ENCODE peak calls at places on chromosomes 11 and 22, in four cellular contexts. V, Y, K and X are unnamed samples.

GRCh38 chr22:39254789-39255298 is 10.1 kb upstream of the PDGFB start:
- DNase-seq in V (no peak), Y (no peak), K (peak), X (no peak)

GRCh38 chr11:538431-539051 is 1.2 kb downstream of the LRRC56 start:
- DNase-seq in V (no peak), Y (no peak), K (no peak), X (no peak)

GRCh38 chr11:94553938-94554337 is 10.2 kb downstream of the FUT4 start:
- DNase-seq in V (no peak), Y (no peak), K (no peak), X (peak)

GRCh38 chr22:44890416-44891292 is 119.2 kb downstream of the PHF21B start:
- DNase-seq in V (no peak), Y (no peak), K (no peak), X (no peak)

GRCh38 chr11:86678823-86679222 is 6.4 kb upstream of the ME3 start:
- DNase-seq in V (no peak), Y (no peak), K (no peak), X (no peak)

GRCh38 chr11:33723238-33723881 is 12.9 kb downstream of the CD59 start:
- DNase-seq in V (no peak), Y (no peak), K (no peak), X (peak)

GRCh38 chr22:37381489-37381888 is 45.8 kb downstream of the ELFN2 start:
- DNase-seq in V (no peak), Y (no peak), K (no peak), X (no peak)

GRCh38 chr22:44645531-44645930 is 56.5 kb upstream of the PRR5 start:
- DNase-seq in V (no peak), Y (no peak), K (no peak), X (no peak)

GRCh38 chr22:39315389-39315788 is 4.0 kb downstream of the RPL3 start:
- DNase-seq in V (no peak), Y (no peak), K (no peak), X (no peak)

GRCh38 chr11:114399903-114400221 is 449 bp downstream of the C11orf71 start:
- DNase-seq in V (peak), Y (peak), K (peak), X (peak)

GRCh38 chr11:65182258-65183170 is 786 bp downstream of the CAPN1 start:
- DNase-seq in V (peak), Y (peak), K (no peak), X (peak)

GRCh38 chr11:120391297-120391696 is 55.1 kb downstream of the ARHGEF12 start:
- DNase-seq in V (peak), Y (no peak), K (no peak), X (no peak)

GRCh38 chr22:44821741-44822425 is 69.5 kb downstream of the ARHGAP8 start:
- DNase-seq in V (no peak), Y (no peak), K (no peak), X (no peak)

GRCh38 chr22:49176956-49177355 is 650.7 kb downstream of the BRD1 start:
- DNase-seq in V (no peak), Y (no peak), K (no peak), X (no peak)
- TF ChIP-seq TCF7 in V (no peak), Y (no peak), K (no peak), X (no peak)

GRCh38 chr11:17763703-17764102 is 29.1 kb downstream of the KCNC1 start:
- DNase-seq in V (no peak), Y (no peak), K (no peak), X (no peak)

GRCh38 chr11:17763244-17763643 is 28.7 kb downstream of the KCNC1 start:
- DNase-seq in V (no peak), Y (no peak), K (no peak), X (no peak)

GRCh38 chr11:17764446-17765218 is 30.1 kb downstream of the KCNC1 start:
- DNase-seq in V (no peak), Y (no peak), K (no peak), X (no peak)

GRCh38 chr11:17762309-17762974 is 27.9 kb downstream of the KCNC1 start:
- DNase-seq in V (no peak), Y (no peak), K (peak), X (peak)

DNA sequence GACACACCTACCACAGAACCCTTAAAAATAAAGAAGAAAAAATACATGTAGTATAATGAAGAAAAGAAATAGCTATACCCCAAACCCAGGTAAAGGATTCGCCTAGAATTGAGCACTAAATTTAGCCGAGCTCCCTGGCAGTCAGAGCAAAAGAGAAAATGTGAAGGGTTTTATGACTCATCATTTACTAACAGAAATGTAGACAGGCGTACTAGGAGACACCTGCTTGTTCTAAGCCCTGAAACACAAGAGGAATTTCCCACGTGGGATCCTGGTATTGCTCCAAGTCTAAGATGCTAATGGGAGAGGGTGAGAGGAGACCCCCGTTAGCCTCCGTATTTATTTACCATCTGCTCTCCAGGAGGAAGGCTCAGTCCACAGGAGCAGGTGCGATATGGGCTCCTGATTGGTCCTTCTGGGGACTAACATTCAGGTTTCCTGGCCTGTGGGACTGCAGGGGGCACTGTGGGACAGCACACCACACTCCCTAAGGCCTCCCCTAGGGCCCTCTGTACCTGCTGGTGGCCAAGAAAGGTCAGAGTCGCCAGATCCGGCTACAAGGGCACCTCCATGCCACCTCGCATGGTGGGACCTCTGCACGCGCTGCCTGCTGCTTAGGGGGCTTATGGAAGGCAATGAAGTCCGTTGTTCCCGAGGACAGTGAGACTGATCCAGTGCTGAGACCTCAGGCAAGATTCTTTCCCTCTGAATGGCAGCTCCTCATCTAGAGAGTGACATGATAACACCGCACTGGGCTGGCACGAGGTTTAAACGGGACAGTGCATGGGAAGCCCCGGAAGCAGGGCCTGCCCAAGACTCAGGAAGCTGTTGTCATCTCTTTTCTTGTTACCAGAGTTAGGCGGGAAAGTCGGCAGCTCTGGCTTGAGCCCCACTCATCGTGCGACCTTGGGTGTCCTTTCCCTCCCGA is 25.8 kb downstream of the KCNC1 start:
- DNase-seq in V (peak), Y (peak), K (peak), X (peak)
- TF ChIP-seq TCF7 in V (no peak), Y (no peak), K (no peak), X (no peak)

DNA sequence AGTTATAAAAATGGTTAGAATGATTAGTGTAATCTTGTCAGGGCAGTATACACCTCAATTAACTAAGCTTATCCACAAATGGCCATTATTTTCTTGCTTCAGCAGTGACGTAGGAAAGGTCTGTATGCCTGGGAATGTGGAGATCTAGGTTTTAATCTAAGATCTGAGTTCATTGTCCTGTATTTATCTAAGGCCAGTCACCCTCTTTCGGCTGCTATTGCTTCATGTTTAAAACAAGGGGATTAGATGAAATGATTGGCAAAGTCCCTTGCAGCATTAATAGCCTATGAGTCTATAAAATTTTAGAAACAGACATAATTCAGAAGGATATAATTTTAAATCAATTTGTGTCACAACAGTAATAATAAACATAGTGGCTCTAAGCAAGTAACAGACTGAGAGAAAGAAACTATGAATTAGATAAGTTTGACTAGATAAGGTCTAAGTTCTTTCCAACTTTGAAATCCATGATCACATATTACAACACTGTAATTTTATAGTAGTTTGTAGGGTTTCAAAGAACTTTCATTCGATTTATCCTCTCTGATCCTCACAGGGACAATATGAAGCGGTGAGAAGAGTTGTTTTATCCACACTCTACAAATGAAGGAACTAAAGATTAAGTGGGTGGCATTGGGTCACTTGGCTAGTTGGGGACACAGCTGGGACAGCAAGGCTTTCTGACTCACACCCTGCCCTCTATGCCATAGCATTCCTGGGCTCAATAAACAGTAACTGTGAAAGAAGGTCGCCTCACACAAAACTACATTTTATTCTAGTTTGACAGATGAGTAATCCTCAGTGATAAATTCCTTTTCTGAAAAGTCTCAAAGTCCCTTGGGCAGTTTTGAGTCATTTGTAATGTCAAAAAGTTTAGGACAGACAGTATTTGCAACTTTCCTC is 60.6 kb upstream of the RDX start:
- DNase-seq in V (peak), Y (no peak), K (no peak), X (no peak)
- TF ChIP-seq TCF7 in V (no peak), Y (no peak), K (no peak), X (no peak)

DNA sequence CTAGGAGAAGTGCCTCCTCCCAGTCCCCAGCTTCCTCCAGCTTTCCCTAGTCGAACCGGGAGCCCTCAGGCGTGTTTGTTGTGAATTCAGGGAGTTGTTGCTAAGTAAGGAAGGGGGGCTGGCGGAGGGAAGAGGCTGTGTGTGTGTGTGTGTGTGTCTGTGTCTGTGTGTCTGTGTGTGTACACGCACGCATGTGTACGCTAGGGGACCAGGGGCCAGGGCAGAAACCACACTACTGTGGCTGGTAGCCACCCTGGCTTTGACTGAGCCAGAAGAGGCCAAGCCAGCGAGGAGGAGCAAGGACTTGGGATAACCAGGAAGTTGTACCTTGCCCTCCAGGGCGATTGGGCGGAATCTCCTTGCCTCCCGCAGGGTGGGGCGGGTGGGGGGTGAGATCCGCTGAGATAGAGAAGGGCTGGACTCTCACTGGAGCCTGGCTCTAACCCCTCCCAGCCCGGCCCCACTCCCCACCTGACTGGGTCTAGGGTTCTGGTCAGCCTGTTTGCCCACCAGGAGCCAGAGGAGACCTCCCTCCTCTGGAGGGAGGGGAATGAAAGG is 7.5 kb downstream of the BCL9L start:
- DNase-seq in V (peak), Y (peak), K (no peak), X (peak)
- TF ChIP-seq TCF7 in V (no peak), Y (no peak), K (no peak), X (no peak)

GRCh38 chr22:35842954-35843353 is 125.3 kb downstream of the APOL5 start:
- DNase-seq in V (peak), Y (peak), K (no peak), X (peak)
- TF ChIP-seq TCF7 in V (no peak), Y (no peak), K (no peak), X (no peak)

GRCh38 chr11:61969838-61970452 is 2.5 kb upstream of the FTH1 start:
- DNase-seq in V (no peak), Y (no peak), K (no peak), X (no peak)
- TF ChIP-seq TCF7 in V (no peak), Y (no peak), K (no peak), X (no peak)

DNA sequence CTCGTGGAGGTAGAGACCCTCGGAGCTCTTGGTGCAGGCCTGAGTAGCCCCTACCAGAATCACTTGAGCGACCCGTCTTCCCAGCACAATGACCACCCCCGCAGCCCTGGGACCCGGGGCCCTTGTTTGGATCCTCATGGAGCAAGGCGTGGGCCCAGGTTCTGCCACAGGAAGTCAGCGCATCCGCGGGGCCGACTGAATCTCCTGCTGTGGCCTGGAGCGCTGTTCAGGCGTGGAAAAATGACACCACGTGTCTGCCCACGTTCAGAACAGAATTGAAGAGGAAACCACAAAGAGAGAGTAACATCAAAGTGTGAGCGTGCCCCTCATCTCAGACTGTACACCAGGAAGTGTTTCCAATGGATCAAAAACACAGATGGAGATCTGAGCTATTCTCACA is 1479.2 kb downstream of the TBC1D22A start:
- DNase-seq in V (no peak), Y (no peak), K (peak), X (no peak)
- TF ChIP-seq TCF7 in V (no peak), Y (no peak), K (no peak), X (no peak)